ENCODE peak calls at places on chromosome 1, in four cellular contexts. B is EL; O is dermis microvascular lymphatic vessel endothelial cell; E is stimulated activated CD4-positive, alpha-beta T cell treated with anti-CD3 and anti-CD28 coated beads, Interleukin-2, amount 100 ng/mL, for 48 hours. Z is an unnamed sample.

GRCh38 chr1:33661791-33662190 is 189.3 kb downstream of the ZSCAN20 start:
- DNase-seq in B (no peak), O (no peak), E (no peak), Z (no peak)

GRCh38 chr1:225813250-225813964 is 3.5 kb downstream of the EPHX1 start:
- DNase-seq in B (no peak), O (peak; percentile 84), E (no peak), Z (no peak)

GRCh38 chr1:62725255-62725654 is 37.1 kb upstream of the DOCK7 start:
- DNase-seq in B (peak; percentile 68), O (no peak), E (no peak), Z (peak; percentile 32)

GRCh38 chr1:154586641-154587040 is 19.1 kb downstream of the CHRNB2 start:
- DNase-seq in B (no peak), O (no peak), E (no peak), Z (no peak)

GRCh38 chr1:41622402-41622801 is 137.9 kb upstream of the EDN2 start:
- DNase-seq in B (peak; percentile 81), O (no peak), E (no peak), Z (no peak)

GRCh38 chr1:16021681-16022080 is at the start of gene CLCNKA:
- DNase-seq in B (no peak), O (no peak), E (no peak), Z (no peak)

GRCh38 chr1:201480231-201481003 is 11.4 kb upstream of the PHLDA3 start:
- DNase-seq in B (peak; percentile 68), O (no peak), E (peak; percentile 54), Z (peak; percentile 83)

GRCh38 chr1:36160949-36161485 is 5.1 kb downstream of the MAP7D1 start:
- DNase-seq in B (peak; percentile 87), O (no peak), E (peak; percentile 63), Z (peak; percentile 79)

GRCh38 chr1:66733348-66734017 is 18.8 kb upstream of the DYNLT5 start:
- DNase-seq in B (peak; percentile 40), O (peak; percentile 25), E (no peak), Z (no peak)

GRCh38 chr1:223337174-223337869 is 26.7 kb downstream of the SUSD4 start:
- DNase-seq in B (no peak), O (no peak), E (no peak), Z (no peak)

GRCh38 chr1:172638885-172639831 is 19.7 kb upstream of the FASLG start:
- DNase-seq in B (peak; percentile 95), O (no peak), E (peak; percentile 71), Z (no peak)

GRCh38 chr1:32771561-32772280 is 45.4 kb downstream of the YARS1 start:
- DNase-seq in B (no peak), O (no peak), E (no peak), Z (no peak)

GRCh38 chr1:170807432-170807831 is 127.9 kb upstream of the MROH9 start:
- DNase-seq in B (peak; percentile 80), O (no peak), E (no peak), Z (no peak)

GRCh38 chr1:21234779-21235178 is 55.5 kb downstream of the ECE1 start:
- DNase-seq in B (peak; percentile 72), O (no peak), E (no peak), Z (no peak)

GRCh38 chr1:14598007-14598497 is 433 bp upstream of the KAZN start:
- DNase-seq in B (no peak), O (no peak), E (no peak), Z (peak; percentile 28)

Z was measured in GM13976.